ENCODE peak calls at places on chromosomes 16 and 17, in nine cellular contexts. V is activated CD4-positive, alpha-beta memory T cell treated with anti-CD3 and anti-CD28 coated beads, Interleukin-2, amount 10 ng/mL, durations not matched to agents 7 days and 5 days; Z is SW480; H is effector memory CD4-positive, alpha-beta T cell; R is tibial artery; S is HFF-Myc; L is naive thymus-derived CD8-positive, alpha-beta T cell; O is esophagus squamous epithelium; I is ecto neural progenitor cell. A is an unnamed sample.

GRCh38 chr17:54426287-54426886 is 474.3 kb upstream of the TOM1L1 start:
- DNase-seq in S (no peak), Z (peak), V (no peak), L (no peak), R (no peak), H (no peak), I (no peak), O (no peak), A (no peak)

GRCh38 chr16:56742030-56742984 is 12.4 kb downstream of the NUP93 start:
- DNase-seq in O (no peak), R (no peak), V (no peak), Z (no peak), L (no peak), I (no peak), H (no peak), S (peak), A (peak)

GRCh38 chr16:324451-325334 is 27.8 kb downstream of the AXIN1 start:
- DNase-seq in H (peak), V (peak), S (no peak), O (no peak), L (peak), R (no peak), I (no peak), Z (peak), A (peak)

GRCh38 chr16:8254425-8254824 is 335.9 kb downstream of the TMEM114 start:
- DNase-seq in Z (no peak), H (no peak), O (no peak), I (no peak), R (no peak), L (no peak), V (no peak), S (no peak), A (no peak)

GRCh38 chr16:59373632-59374031 is 639.5 kb upstream of the GOT2 start:
- DNase-seq in V (no peak), S (no peak), I (no peak), H (no peak), O (no peak), Z (no peak), R (no peak), L (no peak), A (no peak)

GRCh38 chr17:4777969-4778760 is 6.5 kb downstream of the TM4SF5 start:
- DNase-seq in O (no peak), Z (no peak), V (no peak), I (no peak), R (no peak), S (no peak), L (no peak), H (no peak), A (no peak)

GRCh38 chr17:76243826-76244679 is 3.8 kb upstream of the RNF157 start:
- DNase-seq in H (no peak), L (peak), O (no peak), Z (no peak), S (peak), I (peak), V (no peak), R (no peak), A (no peak)

GRCh38 chr17:42682400-42683384 is at the start of gene CNTNAP1:
- DNase-seq in L (no peak), Z (peak), H (peak), I (peak), O (no peak), R (peak), V (peak), S (no peak), A (peak)

GRCh38 chr17:2054262-2054739 is 602 bp upstream of the HIC1 start:
- DNase-seq in H (no peak), V (peak), I (peak), R (peak), L (no peak), S (no peak), Z (peak), O (no peak), A (peak)

GRCh38 chr16:85528528-85529387 is 84.4 kb upstream of the GSE1 start:
- DNase-seq in I (no peak), Z (no peak), V (peak), O (no peak), L (no peak), R (no peak), H (no peak), S (no peak), A (no peak)

GRCh38 chr17:11495616-11496015 is 102.7 kb upstream of the DNAH9 start:
- DNase-seq in H (no peak), Z (no peak), V (no peak), O (no peak), R (no peak), S (no peak), I (no peak), L (no peak), A (no peak)

GRCh38 chr17:5919104-5919503 is 151.1 kb upstream of the WSCD1 start:
- DNase-seq in I (no peak), Z (no peak), R (no peak), L (no peak), H (no peak), S (no peak), O (no peak), V (no peak), A (no peak)

GRCh38 chr16:77322757-77323156 is 112.1 kb downstream of the ADAMTS18 start:
- DNase-seq in V (no peak), O (no peak), L (no peak), R (no peak), S (no peak), I (no peak), Z (no peak), H (no peak), A (no peak)

GRCh38 chr17:75250009-75250471 is 11.4 kb downstream of the GGA3 start:
- DNase-seq in O (no peak), S (no peak), L (peak), V (peak), I (no peak), Z (no peak), H (peak), R (no peak), A (peak)

GRCh38 chr17:54544239-54544638 is 356.4 kb upstream of the TOM1L1 start:
- DNase-seq in R (no peak), H (no peak), Z (no peak), L (no peak), O (no peak), S (no peak), V (no peak), I (peak), A (no peak)

GRCh38 chr17:67364847-67365761 is 1.3 kb downstream of the PSMD12 start:
- DNase-seq in L (no peak), Z (no peak), R (no peak), I (no peak), S (no peak), V (no peak), H (no peak), O (no peak), A (no peak)

GRCh38 chr16:70349783-70350182 is 3.1 kb downstream of the DDX19A start:
- DNase-seq in L (no peak), Z (no peak), I (no peak), O (no peak), V (no peak), S (no peak), H (no peak), R (no peak), A (no peak)

GRCh38 chr16:86059253-86060171 is 160.6 kb downstream of the IRF8 start:
- DNase-seq in L (no peak), V (no peak), I (no peak), Z (no peak), S (no peak), R (no peak), O (no peak), H (no peak), A (peak)

GRCh38 chr16:57814896-57815295 is 12.6 kb upstream of the KIFC3 start:
- DNase-seq in V (no peak), R (no peak), Z (no peak), L (no peak), I (no peak), H (no peak), S (no peak), O (no peak), A (no peak)

A was measured in osteoblast.